ENCODE peak calls at places on chromosomes 3 and 15, in seven cellular contexts. One of them, this sample, is unnamed.

GRCh38 chr3:139477710-139478640 is 1.7 kb upstream of the RBP2 start:
- DNase-seq in T-helper 17 cell: no peak
- DNase-seq in stimulated activated CD8-positive, alpha-beta memory T cell treated with anti-CD3 and anti-CD28 coated beads, Interleukin-4, amount 100 ng/mL, for 48 hours: no peak
- DNase-seq in neural crest cell: no peak
- DNase-seq in ecto neural progenitor cell: no peak
- DNase-seq in RPMI8226: no peak
- DNase-seq in HTR-8/SVneo: no peak
- DNase-seq in this sample: no peak

GRCh38 chr3:3610581-3611298 is 188.5 kb upstream of the LRRN1 start:
- DNase-seq in ecto neural progenitor cell: no peak
- DNase-seq in neural crest cell: no peak
- DNase-seq in T-helper 17 cell: no peak
- DNase-seq in HTR-8/SVneo: no peak
- DNase-seq in RPMI8226: no peak
- DNase-seq in stimulated activated CD8-positive, alpha-beta memory T cell treated with anti-CD3 and anti-CD28 coated beads, Interleukin-4, amount 100 ng/mL, for 48 hours: no peak
- DNase-seq in this sample: no peak

GRCh38 chr3:140225996-140226395 is 291.0 kb downstream of the CLSTN2 start:
- DNase-seq in HTR-8/SVneo: no peak
- DNase-seq in neural crest cell: no peak
- DNase-seq in T-helper 17 cell: no peak
- DNase-seq in stimulated activated CD8-positive, alpha-beta memory T cell treated with anti-CD3 and anti-CD28 coated beads, Interleukin-4, amount 100 ng/mL, for 48 hours: no peak
- DNase-seq in ecto neural progenitor cell: no peak
- DNase-seq in RPMI8226: no peak
- DNase-seq in this sample: no peak

GRCh38 chr15:62566248-62566647 is 401.2 kb upstream of the C2CD4B start:
- DNase-seq in ecto neural progenitor cell: no peak
- DNase-seq in T-helper 17 cell: no peak
- DNase-seq in stimulated activated CD8-positive, alpha-beta memory T cell treated with anti-CD3 and anti-CD28 coated beads, Interleukin-4, amount 100 ng/mL, for 48 hours: no peak
- DNase-seq in HTR-8/SVneo: no peak
- DNase-seq in neural crest cell: no peak
- DNase-seq in RPMI8226: no peak
- DNase-seq in this sample: no peak

GRCh38 chr15:45399381-45400212 is 21.3 kb upstream of the GATM start:
- DNase-seq in RPMI8226: peak
- DNase-seq in ecto neural progenitor cell: no peak
- DNase-seq in neural crest cell: no peak
- DNase-seq in T-helper 17 cell: no peak
- DNase-seq in HTR-8/SVneo: peak
- DNase-seq in stimulated activated CD8-positive, alpha-beta memory T cell treated with anti-CD3 and anti-CD28 coated beads, Interleukin-4, amount 100 ng/mL, for 48 hours: no peak
- DNase-seq in this sample: no peak

GRCh38 chr3:69906351-69906966 is 93.1 kb upstream of the SAMMSON start:
- DNase-seq in RPMI8226: no peak
- DNase-seq in HTR-8/SVneo: no peak
- DNase-seq in stimulated activated CD8-positive, alpha-beta memory T cell treated with anti-CD3 and anti-CD28 coated beads, Interleukin-4, amount 100 ng/mL, for 48 hours: no peak
- DNase-seq in neural crest cell: no peak
- DNase-seq in ecto neural progenitor cell: no peak
- DNase-seq in T-helper 17 cell: no peak
- DNase-seq in this sample: no peak

GRCh38 chr15:23039917-23040281 is 530 bp upstream of the TUBGCP5 start:
- DNase-seq in RPMI8226: no peak
- DNase-seq in neural crest cell: no peak
- DNase-seq in stimulated activated CD8-positive, alpha-beta memory T cell treated with anti-CD3 and anti-CD28 coated beads, Interleukin-4, amount 100 ng/mL, for 48 hours: no peak
- DNase-seq in ecto neural progenitor cell: no peak
- DNase-seq in HTR-8/SVneo: peak
- DNase-seq in T-helper 17 cell: no peak
- DNase-seq in this sample: no peak

GRCh38 chr3:147297756-147298155 is 108.6 kb downstream of the ZIC4 start:
- DNase-seq in HTR-8/SVneo: no peak
- DNase-seq in stimulated activated CD8-positive, alpha-beta memory T cell treated with anti-CD3 and anti-CD28 coated beads, Interleukin-4, amount 100 ng/mL, for 48 hours: no peak
- DNase-seq in ecto neural progenitor cell: no peak
- DNase-seq in RPMI8226: no peak
- DNase-seq in T-helper 17 cell: no peak
- DNase-seq in neural crest cell: no peak
- DNase-seq in this sample: no peak

GRCh38 chr15:38134252-38134651 is 118.4 kb upstream of the SPRED1 start:
- DNase-seq in ecto neural progenitor cell: no peak
- DNase-seq in stimulated activated CD8-positive, alpha-beta memory T cell treated with anti-CD3 and anti-CD28 coated beads, Interleukin-4, amount 100 ng/mL, for 48 hours: no peak
- DNase-seq in RPMI8226: no peak
- DNase-seq in HTR-8/SVneo: no peak
- DNase-seq in neural crest cell: no peak
- DNase-seq in T-helper 17 cell: no peak
- DNase-seq in this sample: no peak